ENCODE peak calls at places on chromosomes 5 and 9, in four cellular contexts. N is glutamatergic neuron, T is AG09319, G is psoas muscle. Z is an unnamed sample.

GRCh38 chr9:98657897-98658296 is 50.8 kb downstream of the GABBR2 start:
- DNase-seq in G (no peak), T (no peak), N (no peak), Z (no peak)

GRCh38 chr5:142017832-142018427 is 5.1 kb upstream of the GNPDA1 start:
- DNase-seq in G (no peak), N (no peak), T (no peak), Z (no peak)

GRCh38 chr5:127875235-127876021 is 172.2 kb downstream of the CCDC192 start:
- DNase-seq in T (no peak), N (peak), G (peak), Z (no peak)

GRCh38 chr5:104739905-104740304 is 1177.3 kb upstream of the NUDT12 start:
- DNase-seq in T (no peak), N (no peak), G (no peak), Z (no peak)

GRCh38 chr5:375921-376871 is 54.7 kb downstream of the AHRR start:
- DNase-seq in N (peak), T (no peak), G (no peak), Z (peak)

GRCh38 chr5:43221502-43221901 is 29.5 kb downstream of the NIM1K start:
- DNase-seq in G (no peak), N (no peak), T (no peak), Z (no peak)

GRCh38 chr9:128372188-128372641 is 1.0 kb downstream of the URM1 start:
- DNase-seq in N (no peak), G (no peak), T (no peak), Z (no peak)

GRCh38 chr5:4097194-4097593 is 501.6 kb downstream of the IRX1 start:
- DNase-seq in G (no peak), T (no peak), N (no peak), Z (no peak)

GRCh38 chr9:73810585-73811215 is 659.0 kb downstream of the ANXA1 start:
- DNase-seq in T (no peak), G (no peak), N (no peak), Z (no peak)

GRCh38 chr9:87883990-87884389 is 1.3 kb downstream of the SPATA31E1 start:
- DNase-seq in T (no peak), G (peak), N (peak), Z (no peak)

GRCh38 chr5:132364319-132364718 is 5.2 kb upstream of the SLC22A5 start:
- DNase-seq in G (no peak), T (peak), N (no peak), Z (peak)

GRCh38 chr5:123487298-123487697 is 24.7 kb upstream of the CSNK1G3 start:
- DNase-seq in G (no peak), T (no peak), N (no peak), Z (no peak)

GRCh38 chr9:129988607-129989361 is 54.2 kb downstream of the FNBP1 start:
- DNase-seq in N (no peak), G (no peak), T (no peak), Z (no peak)

GRCh38 chr9:99635032-99635431 is 186.7 kb upstream of the NR4A3 start:
- DNase-seq in T (peak), G (no peak), N (no peak), Z (no peak)

GRCh38 chr5:111737716-111738115 is 19.3 kb downstream of the NREP start:
- DNase-seq in T (no peak), N (no peak), G (no peak), Z (no peak)

GRCh38 chr5:76175821-76176403 is 92.7 kb downstream of the SV2C start:
- DNase-seq in G (no peak), T (no peak), N (no peak), Z (no peak)

GRCh38 chr5:34686762-34687268 is 30.7 kb downstream of the RAI14 start:
- DNase-seq in T (peak), N (no peak), G (no peak), Z (no peak)

GRCh38 chr9:91946825-91947224 is 3.2 kb downstream of the ROR2 start:
- DNase-seq in T (no peak), G (no peak), N (no peak), Z (no peak)

GRCh38 chr5:29114331-29114768 is 2076.0 kb upstream of the CDH9 start:
- DNase-seq in T (no peak), N (no peak), G (no peak), Z (no peak)

GRCh38 chr9:126696764-126697145 is 83.0 kb downstream of the LMX1B start:
- DNase-seq in G (peak), N (no peak), T (no peak), Z (no peak)

GRCh38 chr5:76947064-76947463 is 5.8 kb upstream of the CRHBP start:
- DNase-seq in N (no peak), T (no peak), G (no peak), Z (no peak)

GRCh38 chr5:41503860-41504259 is 6.5 kb downstream of the PLCXD3 start:
- DNase-seq in G (no peak), N (peak), T (no peak), Z (no peak)

GRCh38 chr9:15136646-15137045 is 170.4 kb downstream of the TTC39B start:
- DNase-seq in T (no peak), G (no peak), N (no peak), Z (no peak)

GRCh38 chr5:62115009-62115408 is 191.0 kb upstream of the KIF2A start:
- DNase-seq in G (no peak), T (peak), N (no peak), Z (no peak)

GRCh38 chr5:31347558-31347905 is 154.0 kb downstream of the CDH6 start:
- DNase-seq in N (no peak), G (no peak), T (no peak), Z (no peak)

DNA sequence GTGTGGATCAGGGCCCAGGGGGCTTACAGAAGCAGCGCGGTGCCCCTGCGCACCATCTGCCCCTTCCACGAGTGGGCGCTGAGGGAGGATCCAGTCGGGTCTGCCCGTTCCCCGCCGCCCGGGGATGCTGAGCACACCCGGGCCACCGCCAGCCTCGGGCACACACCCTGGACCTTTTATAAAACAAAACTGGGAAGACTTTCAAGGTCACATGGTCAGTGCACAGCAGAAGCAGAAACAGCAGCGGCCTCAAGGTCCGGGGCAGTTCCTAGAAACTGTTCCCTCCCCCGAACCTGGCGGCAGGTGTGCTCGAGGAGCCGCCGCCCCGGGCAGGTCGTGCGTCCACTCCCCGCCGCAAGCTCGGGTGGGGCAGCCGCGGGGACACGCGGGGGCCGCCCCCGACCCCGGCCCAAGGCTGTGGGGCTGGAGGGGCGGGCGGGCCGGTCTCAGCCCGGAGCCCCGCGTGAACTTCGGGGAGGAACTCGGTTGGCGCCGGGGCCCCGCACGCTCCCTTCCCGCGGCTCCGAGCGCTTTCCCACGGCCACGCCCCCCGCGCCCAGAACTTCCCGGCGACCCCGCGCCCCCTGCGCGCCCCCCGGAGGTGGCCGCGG is 619 bp upstream of the PPP1R26 start:
- DNase-seq in N (no peak), G (no peak), T (no peak), Z (no peak)
- TF ChIP-seq CTCF in N (no peak), G (no peak), T (peak), Z (peak)

DNA sequence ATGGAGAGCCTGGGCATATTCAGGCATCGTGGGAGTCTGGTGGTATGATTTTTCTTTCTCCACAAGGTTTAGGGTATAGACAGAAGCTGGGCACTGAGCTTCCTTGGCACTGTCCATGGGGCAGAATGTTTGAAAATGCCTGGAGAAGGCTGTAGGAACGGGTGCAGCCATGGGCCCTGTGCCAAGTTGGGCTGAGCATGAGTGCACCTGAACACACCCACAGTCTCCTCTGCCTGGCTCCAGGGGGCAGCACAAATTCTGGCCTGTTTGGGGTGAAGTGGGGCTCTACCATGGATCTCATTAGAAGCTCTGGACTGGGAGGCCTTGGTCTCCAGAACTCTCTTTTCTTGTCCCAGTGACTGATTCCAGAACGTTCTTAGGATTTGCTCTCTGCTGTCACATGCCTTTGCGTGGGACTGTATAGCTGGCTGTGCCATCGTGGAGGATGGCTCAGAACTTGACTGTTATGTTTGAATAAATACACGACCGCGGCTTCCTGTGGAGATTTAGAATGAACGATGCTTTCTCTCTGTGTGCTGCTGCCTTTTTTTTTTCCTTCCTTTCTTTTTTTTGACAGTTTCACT is 229.8 kb downstream of the FANCC start:
- DNase-seq in T (no peak), N (no peak), G (no peak), Z (no peak)
- TF ChIP-seq CTCF in T (peak), N (no peak), G (peak), Z (no peak)

DNA sequence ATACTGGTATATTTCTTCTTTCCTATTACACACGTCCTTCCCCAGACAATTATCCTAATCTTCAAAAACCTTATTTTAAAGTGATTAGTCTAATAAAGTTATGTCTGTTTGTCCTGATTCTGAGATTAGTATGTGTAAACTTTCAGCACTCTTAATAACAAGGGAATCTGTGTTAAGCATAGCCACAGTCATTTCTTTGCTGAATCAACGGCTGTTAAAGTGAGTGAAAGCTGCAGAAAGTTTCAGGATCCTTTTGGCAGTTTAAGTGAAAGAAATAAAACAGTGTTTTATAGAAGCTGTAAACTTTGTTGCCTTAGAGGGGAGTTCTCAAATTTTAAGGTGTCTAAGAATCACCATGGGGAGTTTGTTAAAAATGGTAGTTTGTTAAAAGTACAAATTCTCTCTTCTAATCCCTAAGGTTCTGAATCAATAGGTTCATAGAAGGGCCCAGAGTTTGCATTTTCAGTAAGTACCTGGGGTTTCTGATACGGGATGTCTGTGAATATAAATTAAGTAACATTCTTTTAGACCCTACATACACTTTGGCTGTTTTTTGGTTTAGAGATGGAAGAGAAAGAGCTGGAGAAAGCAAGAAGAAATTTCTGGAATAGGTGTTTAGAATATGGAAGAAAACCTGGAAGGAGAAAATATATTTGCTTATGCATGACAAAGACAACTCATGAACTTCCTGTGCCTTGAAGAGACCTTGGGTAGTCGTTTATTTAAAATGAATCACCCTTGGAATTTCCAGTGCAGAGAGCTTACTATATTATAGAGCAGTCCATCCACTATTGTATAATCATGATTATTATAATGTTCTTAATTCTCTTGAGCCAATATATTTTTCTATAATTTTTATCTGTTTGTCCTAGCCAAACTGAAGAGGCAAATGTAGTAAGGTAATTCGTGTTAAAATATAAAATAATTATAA is 45.7 kb downstream of the SCAMP1 start:
- DNase-seq in G (no peak), N (no peak), T (no peak), Z (no peak)
- TF ChIP-seq CTCF in G (no peak), N (no peak), T (no peak), Z (no peak)

DNA sequence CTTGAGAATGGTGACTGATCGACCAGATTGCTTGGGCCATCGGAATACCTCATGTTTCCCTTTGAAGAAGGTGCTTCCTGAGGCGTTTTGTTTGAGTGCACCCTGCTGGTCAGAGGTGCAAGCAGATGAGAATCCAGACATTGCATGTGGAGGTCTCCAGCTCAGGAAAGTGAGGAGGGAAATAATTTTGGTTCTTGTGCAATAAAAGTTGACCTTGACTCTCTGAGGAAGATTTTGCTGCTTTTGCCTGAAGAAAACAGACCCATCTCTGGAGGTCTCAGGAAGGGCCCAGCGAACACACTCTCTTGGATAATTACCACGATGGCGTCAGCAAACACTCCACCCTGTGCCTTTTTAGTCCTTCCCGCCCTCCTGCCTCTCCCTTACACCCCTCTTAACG is 69.7 kb downstream of the GRAMD2B start:
- DNase-seq in N (no peak), T (no peak), G (no peak), Z (no peak)
- TF ChIP-seq CTCF in N (no peak), T (peak), G (peak), Z (no peak)

GRCh38 chr9:134779640-134780039 is 101.0 kb upstream of the FCN2 start:
- DNase-seq in G (no peak), T (no peak), N (no peak), Z (no peak)

GRCh38 chr9:134784612-134785305 is 95.9 kb upstream of the FCN2 start:
- DNase-seq in N (no peak), G (no peak), T (no peak), Z (no peak)

GRCh38 chr9:134782921-134783698 is 97.5 kb upstream of the FCN2 start:
- DNase-seq in G (no peak), T (no peak), N (peak), Z (no peak)

GRCh38 chr9:134783699-134784039 is 96.9 kb upstream of the FCN2 start:
- DNase-seq in N (no peak), T (no peak), G (peak), Z (no peak)

DNA sequence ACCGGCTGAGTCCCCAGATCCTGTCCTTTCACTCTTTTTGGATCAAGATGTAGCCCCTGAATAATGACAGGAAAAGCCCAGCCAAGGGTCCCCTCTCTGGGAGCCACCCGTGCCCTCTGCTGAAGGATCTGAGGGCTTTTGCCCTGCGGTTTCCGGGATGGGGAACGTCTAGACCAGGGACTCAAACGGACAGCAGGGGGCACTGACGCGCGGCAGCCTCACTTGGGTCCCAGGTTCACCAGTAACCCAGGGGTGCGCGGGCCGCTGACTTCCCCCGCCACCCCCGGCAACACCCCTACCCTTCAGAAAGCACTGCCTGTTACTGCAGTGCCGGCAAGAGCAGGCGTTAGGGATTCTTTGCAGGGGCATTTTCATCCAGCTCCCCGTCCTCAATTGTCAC is 98.7 kb upstream of the FCN2 start:
- DNase-seq in N (peak), G (no peak), T (no peak), Z (no peak)
- TF ChIP-seq CTCF in N (peak), G (no peak), T (peak), Z (peak)